ENCODE peak calls at places on chromosomes 16 and 17, in six cellular contexts. L is CD8-positive, alpha-beta T cell; A is activated CD4-positive, alpha-beta T cell treated with anti-CD3 and anti-CD28 coated beads for 1 hour; G is T-helper 17 cell; J is hepatic stellate cell; Y is Calu3. I is an unnamed sample.

GRCh38 chr17:45998987-45999899 is at the start of gene STH:
- DNase-seq in L (no peak), A (no peak), G (no peak), J (no peak), Y (no peak), I (no peak)

GRCh38 chr17:1830288-1830687 is 483 bp downstream of the RPA1 start:
- DNase-seq in L (no peak), A (no peak), G (no peak), J (peak; percentile 16), Y (peak; percentile 4), I (no peak)

GRCh38 chr16:35931722-35932121 is 2472.3 kb downstream of the TP53TG3F start:
- DNase-seq in L (no peak), A (no peak), G (no peak), J (no peak), Y (no peak), I (no peak)

GRCh38 chr16:85573696-85574641 is 39.2 kb upstream of the GSE1 start:
- DNase-seq in L (no peak), A (no peak), G (no peak), J (peak; percentile 87), Y (no peak), I (no peak)

GRCh38 chr16:1285669-1286491 is 23.6 kb upstream of the UBE2I start:
- DNase-seq in L (no peak), A (no peak), G (no peak), J (no peak), Y (no peak), I (no peak)

GRCh38 chr17:45050680-45051059 is 762 bp downstream of the DCAKD start:
- DNase-seq in L (no peak), A (no peak), G (peak; percentile 17), J (no peak), Y (peak; percentile 45), I (peak; percentile 72)

GRCh38 chr16:90008708-90009145 is 10.5 kb downstream of the DBNDD1 start:
- DNase-seq in L (peak; percentile 37), A (peak; percentile 49), G (no peak), J (no peak), Y (no peak), I (peak; percentile 83)

GRCh38 chr17:79802736-79803420 is 6.0 kb upstream of the CBX8 start:
- DNase-seq in L (no peak), A (no peak), G (no peak), J (no peak), Y (no peak), I (no peak)

GRCh38 chr17:78359216-78359935 is 501 bp downstream of the SOCS3 start:
- DNase-seq in L (no peak), A (no peak), G (peak; percentile 29), J (peak; percentile 75), Y (no peak), I (no peak)

I was measured in activated CD8-positive, alpha-beta memory T cell treated with anti-CD3 and anti-CD28 coated beads, Interleukin-2, amount 50 U/mL, for 48 hours.